ENCODE peak calls at places on chromosomes 11 and 22, in four cellular contexts. Y is mesenchymal stem cell, T is H9, Z is IMR-90. G is an unnamed sample.

GRCh38 chr11:10973416-10973815 is 115.6 kb upstream of the ZBED5 start:
- DNase-seq in T (no peak), Z (no peak), Y (no peak), G (peak; percentile 2)

GRCh38 chr11:67409781-67410368 is 5.6 kb upstream of the CARNS1 start:
- DNase-seq in T (peak; percentile 93), Z (no peak), Y (no peak), G (no peak)

GRCh38 chr11:64053699-64054098 is 18.0 kb downstream of the FLRT1 start:
- DNase-seq in Y (peak; percentile 30), T (peak; percentile 87), Z (peak; percentile 2), G (no peak)

GRCh38 chr22:37907036-37907954 is 1.2 kb downstream of the MICALL1 start:
- DNase-seq in Y (peak; percentile 54), T (no peak), Z (peak; percentile 15), G (no peak)

GRCh38 chr11:135075740-135076139 is 663.7 kb upstream of the B3GAT1 start:
- DNase-seq in Y (peak; percentile 32), T (peak; percentile 89), Z (peak; percentile 5), G (no peak)

GRCh38 chr22:40567106-40567505 is 69.4 kb downstream of the MRTFA start:
- DNase-seq in Y (no peak), Z (peak; percentile 59), T (no peak), G (no peak)

GRCh38 chr22:48434868-48435250 is 1392.8 kb downstream of the BRD1 start:
- DNase-seq in T (no peak), Y (no peak), Z (no peak), G (no peak)

GRCh38 chr11:126387856-126388255 is 32.4 kb downstream of the ST3GAL4 start:
- DNase-seq in T (no peak), Y (no peak), Z (no peak), G (no peak)

GRCh38 chr11:46649180-46649738 is 31.9 kb downstream of the ATG13 start:
- DNase-seq in Z (peak; percentile 97), T (no peak), Y (peak; percentile 93), G (peak; percentile 11)

GRCh38 chr11:83272627-83273026 is 13.5 kb downstream of the CCDC90B start:
- DNase-seq in T (no peak), Y (peak; percentile 61), Z (peak; percentile 82), G (no peak)

GRCh38 chr11:45610627-45611026 is 54.8 kb downstream of the CHST1 start:
- DNase-seq in Z (no peak), Y (no peak), T (no peak), G (no peak)

GRCh38 chr11:12086271-12087074 is 23.9 kb upstream of the MICAL2 start:
- DNase-seq in Y (peak; percentile 99), Z (peak; percentile 97), T (no peak), G (no peak)

GRCh38 chr11:19679952-19680823 is 32.4 kb upstream of the NAV2 start:
- DNase-seq in Z (peak; percentile 99), T (peak; percentile 52), Y (peak; percentile 94), G (no peak)

GRCh38 chr11:134678744-134679143 is 266.7 kb upstream of the B3GAT1 start:
- DNase-seq in T (no peak), Z (no peak), Y (no peak), G (no peak)

GRCh38 chr22:25781801-25782200 is 39.8 kb downstream of the MYO18B start:
- DNase-seq in Z (no peak), T (no peak), Y (no peak), G (no peak)

GRCh38 chr22:36734171-36735058 is 30.9 kb upstream of the CACNG2 start:
- DNase-seq in T (peak; percentile 29), Y (no peak), Z (peak; percentile 51), G (no peak)

GRCh38 chr11:126680109-126680508 is 320.5 kb downstream of the KIRREL3 start:
- DNase-seq in Y (no peak), Z (peak; percentile 29), T (no peak), G (no peak)

GRCh38 chr11:2801711-2802388 is 83.7 kb downstream of the CDKN1C start:
- DNase-seq in Y (no peak), Z (no peak), T (peak; percentile 26), G (no peak)

GRCh38 chr11:61971177-61972111 is 4.0 kb upstream of the FTH1 start:
- DNase-seq in Y (peak; percentile 99), Z (peak; percentile 99), T (peak; percentile 99), G (peak; percentile 62)

GRCh38 chr11:61972112-61972795 is 4.8 kb upstream of the FTH1 start:
- DNase-seq in Y (no peak), Z (no peak), T (no peak), G (no peak)

GRCh38 chr11:61973603-61974162 is 6.2 kb upstream of the FTH1 start:
- DNase-seq in T (no peak), Z (no peak), Y (peak; percentile 33), G (no peak)

GRCh38 chr11:61974766-61975631 is 7.6 kb upstream of the FTH1 start:
- DNase-seq in Z (no peak), T (no peak), Y (no peak), G (no peak)

GRCh38 chr11:61972796-61973602 is 5.6 kb upstream of the FTH1 start:
- DNase-seq in Z (peak; percentile 91), T (no peak), Y (peak; percentile 97), G (no peak)
- H4K8ac ChIP-seq in Z (peak overlapping the region; percentile 92), T (no peak overlapping the region), Y (peak overlapping the region; percentile 88), G (no peak overlapping the region)

GRCh38 chr11:100528872-100529416 is 158.1 kb upstream of the ARHGAP42 start:
- DNase-seq in Z (no peak), Y (no peak), T (no peak), G (no peak)

GRCh38 chr11:100525197-100525596 is 161.9 kb upstream of the ARHGAP42 start:
- DNase-seq in Y (no peak), Z (no peak), T (no peak), G (no peak)

DNA sequence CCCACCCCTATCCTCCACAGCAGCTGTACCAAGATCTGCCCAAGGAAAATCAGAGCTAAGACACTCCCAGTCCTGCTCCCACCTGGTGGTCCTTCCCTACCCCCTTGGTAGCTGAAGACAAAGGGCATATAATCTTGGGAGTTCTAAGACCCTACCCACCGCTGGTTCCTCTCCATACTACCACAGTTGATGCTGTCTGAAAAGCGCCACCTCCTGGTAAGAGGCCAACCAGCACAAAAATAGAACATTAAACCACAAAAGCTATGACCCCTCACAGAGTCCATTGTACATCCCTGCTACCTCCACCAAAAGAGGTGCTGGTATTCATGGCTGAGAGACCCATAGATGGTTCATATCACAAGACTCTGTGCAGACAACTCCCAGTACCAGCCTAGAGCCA is 161.5 kb upstream of the ARHGAP42 start:
- DNase-seq in Z (no peak), Y (no peak), T (peak; percentile 61), G (no peak)
- H4K8ac ChIP-seq in Z (no peak overlapping the region), Y (no peak overlapping the region), T (no peak overlapping the region), G (no peak overlapping the region)

GRCh38 chr11:76207642-76208378 is 1.5 kb upstream of the WNT11 start:
- DNase-seq in T (peak; percentile 79), Y (peak; percentile 69), Z (peak; percentile 57), G (peak; percentile 76)
- H4K8ac ChIP-seq in T (no peak overlapping the region), Y (no peak overlapping the region), Z (no peak overlapping the region), G (no peak overlapping the region)

DNA sequence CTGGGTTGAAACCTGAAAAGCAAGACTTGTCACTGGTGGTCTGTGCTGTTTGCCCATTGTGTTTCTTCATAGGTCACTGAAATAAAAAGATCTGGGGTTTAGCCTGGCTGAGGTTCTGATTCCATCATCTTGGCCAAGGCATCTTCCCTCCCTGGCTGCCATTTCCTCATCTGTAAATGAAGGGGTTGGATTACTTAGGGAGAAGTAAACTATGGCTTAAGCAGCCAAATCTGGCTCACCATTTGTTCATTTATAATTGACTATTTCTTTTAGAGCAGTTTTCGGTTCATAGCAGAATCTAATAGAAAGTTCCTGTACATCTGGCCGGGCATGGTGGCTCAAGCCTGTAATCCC is 52.3 kb upstream of the YWHAH start:
- DNase-seq in Y (no peak), Z (no peak), T (no peak), G (no peak)
- H4K8ac ChIP-seq in Y (no peak overlapping the region), Z (no peak overlapping the region), T (no peak overlapping the region), G (no peak overlapping the region)

GRCh38 chr22:46596032-46596441 is 24.1 kb upstream of the GRAMD4 start:
- DNase-seq in Z (no peak), T (no peak), Y (peak; percentile 5), G (no peak)
- H4K8ac ChIP-seq in Z (no peak overlapping the region), T (no peak overlapping the region), Y (no peak overlapping the region), G (no peak overlapping the region)

GRCh38 chr11:35740061-35740824 is 77.7 kb downstream of the TRIM44 start:
- DNase-seq in Y (no peak), Z (no peak), T (no peak), G (no peak)
- H4K8ac ChIP-seq in Y (no peak overlapping the region), Z (no peak overlapping the region), T (no peak overlapping the region), G (no peak overlapping the region)

G was measured in neuronal stem cell.